ENCODE peak calls at places on chromosomes 7 and 10, in four cellular contexts. K is prostate gland, H is body of pancreas, U is IMR-90. D is an unnamed sample.

GRCh38 chr7:410395-410910 is 109.2 kb downstream of the PDGFA start:
- DNase-seq in U (no peak), K (no peak), H (no peak), D (no peak)

GRCh38 chr7:38801786-38802185 is 107.2 kb downstream of the VPS41 start:
- DNase-seq in U (peak), K (no peak), H (no peak), D (no peak)

GRCh38 chr7:127585044-127585953 is at the start of gene GCC1:
- DNase-seq in U (peak), H (peak), K (peak), D (peak)

GRCh38 chr7:142602756-142603155 is 146.5 kb upstream of the PRSS1 start:
- DNase-seq in H (no peak), U (no peak), K (no peak), D (no peak)

GRCh38 chr10:63885159-63885558 is 364.0 kb downstream of the REEP3 start:
- DNase-seq in U (no peak), H (no peak), K (no peak), D (no peak)

GRCh38 chr10:33286186-33286934 is 48.1 kb downstream of the NRP1 start:
- DNase-seq in U (no peak), H (no peak), K (no peak), D (no peak)

GRCh38 chr7:22725585-22725984 is 1.4 kb upstream of the IL6 start:
- DNase-seq in U (peak), K (no peak), H (no peak), D (peak)

GRCh38 chr10:96683065-96683464 is 37.2 kb downstream of the PIK3AP1 start:
- DNase-seq in K (no peak), H (no peak), U (peak), D (no peak)

GRCh38 chr7:19491821-19492452 is 216.9 kb downstream of the POLR1F start:
- DNase-seq in H (no peak), U (peak), K (no peak), D (peak)

GRCh38 chr7:4166807-4167206 is 515.3 kb upstream of the FOXK1 start:
- DNase-seq in U (no peak), H (no peak), K (no peak), D (no peak)
- TF ChIP-seq POLR2A in U (no peak), H (no peak), K (no peak), D (no peak)

GRCh38 chr10:126374435-126374834 is 13.8 kb downstream of the ADAM12 start:
- DNase-seq in K (no peak), H (no peak), U (no peak), D (no peak)

GRCh38 chr10:126375299-126375698 is 13.0 kb downstream of the ADAM12 start:
- DNase-seq in U (no peak), K (no peak), H (no peak), D (no peak)

GRCh38 chr10:126372359-126372758 is 15.9 kb downstream of the ADAM12 start:
- DNase-seq in H (no peak), U (no peak), K (no peak), D (no peak)

GRCh38 chr10:126373982-126374381 is 14.3 kb downstream of the ADAM12 start:
- DNase-seq in K (no peak), H (no peak), U (peak), D (no peak)

DNA sequence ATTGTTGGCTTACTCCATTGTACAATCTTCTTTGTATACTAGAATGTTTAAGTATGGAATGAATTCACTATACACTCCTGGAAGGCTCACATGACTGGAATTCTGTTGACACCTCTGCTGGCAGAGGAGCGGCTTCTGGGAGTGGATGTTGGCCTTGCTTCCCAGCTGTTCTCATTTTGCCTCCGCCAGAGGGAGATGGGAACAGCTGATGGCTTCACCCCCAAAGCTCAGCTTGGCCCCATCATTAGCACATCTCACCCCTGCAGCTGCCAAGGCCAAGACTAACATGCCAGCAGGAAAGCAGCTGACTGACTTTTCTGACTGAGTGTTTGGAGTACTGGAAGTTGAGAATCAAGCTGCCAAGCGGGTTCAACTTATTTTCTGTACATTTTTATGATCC is 15.1 kb downstream of the ADAM12 start:
- DNase-seq in U (peak), H (no peak), K (no peak), D (no peak)
- TF ChIP-seq POLR2A in U (no peak), H (no peak), K (no peak), D (no peak)

DNA sequence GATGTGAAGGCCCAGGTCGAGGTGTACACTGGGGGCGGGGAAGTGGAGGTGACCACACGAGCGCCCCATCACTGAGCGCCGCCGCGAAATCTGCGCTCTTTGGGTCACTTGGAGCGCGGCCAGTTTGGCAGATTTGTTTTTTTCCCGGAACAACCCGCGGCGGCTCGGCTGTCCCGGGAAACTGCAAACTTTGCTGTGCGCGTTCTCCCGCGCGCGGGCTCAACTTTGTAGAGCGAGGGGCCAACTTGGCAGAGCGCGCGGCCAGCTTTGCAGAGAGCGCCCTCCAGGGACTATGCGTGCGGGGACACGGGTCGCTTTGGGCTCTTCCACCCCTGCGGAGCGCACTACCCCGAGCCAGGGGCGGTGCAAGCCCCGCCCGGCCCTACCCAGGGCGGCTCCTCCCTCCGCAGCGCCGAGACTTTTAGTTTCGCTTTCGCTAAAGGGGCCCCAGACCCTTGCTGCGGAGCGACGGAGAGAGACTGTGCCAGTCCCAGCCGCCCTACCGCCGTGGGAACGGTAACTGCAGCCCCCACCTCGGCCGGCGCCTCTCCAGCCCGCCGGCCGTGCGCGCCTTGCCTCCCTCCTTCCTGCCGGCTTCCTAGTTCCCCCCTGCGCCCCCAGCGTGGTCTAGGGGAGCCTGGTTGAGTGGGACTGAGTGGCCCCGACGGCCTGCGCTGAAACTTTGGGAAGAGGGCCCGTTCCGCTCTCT is at the start of gene CASP7:
- DNase-seq in K (peak), U (peak), H (peak), D (peak)
- TF ChIP-seq POLR2A in K (peak), U (no peak), H (peak), D (no peak)

DNA sequence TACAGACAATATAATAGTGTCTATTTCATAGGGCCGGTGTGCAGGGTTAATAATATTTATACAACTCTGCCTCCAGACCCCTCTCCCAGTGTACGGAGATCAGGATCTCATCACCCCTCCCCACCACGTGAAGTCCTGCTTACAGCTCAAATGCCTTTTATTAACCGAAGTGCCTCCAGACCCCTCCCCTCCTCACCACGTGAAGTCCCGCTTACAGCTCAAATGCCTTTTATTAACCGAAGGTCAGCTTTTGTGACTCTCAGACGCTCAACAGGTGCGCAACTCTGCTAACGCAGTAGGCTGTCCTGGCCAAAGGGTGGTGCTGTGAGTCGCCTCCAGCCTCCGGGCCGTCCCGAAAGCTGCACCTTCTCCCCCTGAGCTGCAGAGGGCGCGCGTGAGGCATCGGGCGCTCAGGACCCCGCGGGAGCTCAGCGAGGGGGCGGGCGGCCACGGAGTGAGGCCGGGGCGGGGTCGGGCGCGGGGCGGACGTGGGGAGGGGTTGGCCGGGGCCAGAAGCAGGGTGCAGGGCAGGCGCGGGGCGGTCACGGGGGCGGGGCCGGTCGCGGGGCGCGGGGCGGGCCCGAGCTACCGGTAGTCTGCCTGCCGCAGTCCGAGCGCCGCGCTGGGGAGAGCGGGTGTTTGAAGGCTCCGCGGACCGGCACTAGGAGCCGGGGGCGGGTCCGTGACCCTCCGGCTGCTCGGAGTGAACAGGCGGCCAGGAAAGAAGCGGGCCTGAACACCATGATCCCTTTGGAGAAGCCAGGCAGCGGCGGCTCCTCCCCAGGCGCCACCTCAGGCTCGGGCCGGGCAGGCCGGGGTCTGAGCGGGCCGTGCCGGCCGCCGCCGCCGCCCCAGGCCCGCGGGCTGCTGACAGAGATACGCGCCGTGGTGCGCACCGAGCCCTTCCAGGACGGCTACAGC is at the start of gene STK17A:
- DNase-seq in H (peak), K (peak), U (peak), D (peak)
- TF ChIP-seq POLR2A in H (peak), K (peak), U (peak), D (peak)

D was measured in erythroblast.